ENCODE peak calls at places on chromosomes 2 and 18, in four cellular contexts. T is HFFc6, Y is left kidney, S is HFF-Myc. Z is an unnamed sample.

GRCh38 chr2:149185942-149186490 is 144.4 kb upstream of the LYPD6 start:
- DNase-seq in S (no peak), T (no peak), Y (no peak), Z (no peak)

GRCh38 chr2:66443977-66444855 is 9.3 kb downstream of the MEIS1 start:
- DNase-seq in T (peak; percentile 83), Y (peak; percentile 71), S (no peak), Z (no peak)

GRCh38 chr2:182907081-182907830 is 40.8 kb upstream of the FRZB start:
- DNase-seq in T (no peak), Y (peak; percentile 27), S (no peak), Z (peak; percentile 32)

GRCh38 chr2:134217924-134218323 is 35.9 kb upstream of the MGAT5 start:
- DNase-seq in T (no peak), Y (no peak), S (no peak), Z (no peak)

GRCh38 chr2:220626603-220627002 is 945.5 kb downstream of the EPHA4 start:
- DNase-seq in Y (no peak), T (no peak), S (no peak), Z (no peak)

GRCh38 chr2:226693521-226693920 is 106.1 kb downstream of the IRS1 start:
- DNase-seq in Y (peak; percentile 15), T (no peak), S (no peak), Z (no peak)

GRCh38 chr2:33521791-33522281 is 45.4 kb downstream of the RASGRP3 start:
- DNase-seq in Y (peak; percentile 61), T (no peak), S (peak; percentile 21), Z (peak; percentile 0)

GRCh38 chr2:7338961-7339360 is 421.7 kb downstream of the RNF144A start:
- DNase-seq in Y (no peak), S (no peak), T (no peak), Z (no peak)

GRCh38 chr2:231673348-231673770 is 35.0 kb upstream of the PTMA start:
- DNase-seq in Y (peak; percentile 87), T (no peak), S (no peak), Z (peak; percentile 88)

GRCh38 chr2:30441023-30441422 is 6.0 kb upstream of the LCLAT1 start:
- DNase-seq in Y (no peak), T (no peak), S (no peak), Z (no peak)

GRCh38 chr2:198762456-198762855 is 695.3 kb downstream of the SATB2 start:
- DNase-seq in Y (no peak), S (no peak), T (no peak), Z (peak; percentile 45)

GRCh38 chr18:69617408-69617807 is 216.7 kb downstream of the DOK6 start:
- DNase-seq in S (no peak), Y (no peak), T (no peak), Z (no peak)

GRCh38 chr2:96413067-96413722 is 77.6 kb downstream of the NCAPH start:
- DNase-seq in T (no peak), S (no peak), Y (no peak), Z (peak; percentile 30)

GRCh38 chr2:226887940-226888339 is 52.1 kb downstream of the RHBDD1 start:
- DNase-seq in Y (no peak), T (peak; percentile 80), S (no peak), Z (no peak)

GRCh38 chr2:218071218-218071937 is 2.3 kb downstream of the RUFY4 start:
- DNase-seq in Y (no peak), T (no peak), S (no peak), Z (no peak)

GRCh38 chr2:5954509-5954908 is 262.3 kb downstream of the SOX11 start:
- DNase-seq in S (no peak), T (no peak), Y (no peak), Z (no peak)

GRCh38 chr2:204255469-204255868 is 289.8 kb upstream of the PARD3B start:
- DNase-seq in S (no peak), T (no peak), Y (peak; percentile 57), Z (no peak)

GRCh38 chr18:8548186-8548585 is 61.1 kb upstream of the RAB12 start:
- DNase-seq in T (no peak), Y (no peak), S (no peak), Z (no peak)

GRCh38 chr18:59220164-59220783 is 316 bp downstream of the GRP start:
- DNase-seq in S (no peak), T (no peak), Y (peak; percentile 59), Z (peak; percentile 87)

GRCh38 chr2:207530160-207531023 is 630 bp downstream of the CREB1 start:
- DNase-seq in S (no peak), Y (peak; percentile 80), T (peak; percentile 29), Z (peak; percentile 57)

GRCh38 chr18:79393181-79393598 is 2.5 kb upstream of the NFATC1 start:
- DNase-seq in T (no peak), Y (peak; percentile 46), S (no peak), Z (peak; percentile 52)

GRCh38 chr2:239223029-239223329 is 177.8 kb downstream of the HDAC4 start:
- DNase-seq in Y (no peak), S (no peak), T (no peak), Z (no peak)

GRCh38 chr2:193409951-193410350 is 1215.2 kb upstream of the TMEFF2 start:
- DNase-seq in T (no peak), S (no peak), Y (no peak), Z (no peak)

GRCh38 chr2:38415023-38415422 is 38.0 kb upstream of the ATL2 start:
- DNase-seq in Y (no peak), S (no peak), T (no peak), Z (no peak)

GRCh38 chr2:113175736-113176695 is 2.2 kb downstream of the PSD4 start:
- DNase-seq in T (no peak), Y (no peak), S (no peak), Z (no peak)

GRCh38 chr2:113324684-113325160 is 46.0 kb upstream of the PAX8 start:
- DNase-seq in S (peak; percentile 59), T (peak; percentile 59), Y (peak; percentile 93), Z (peak; percentile 75)

GRCh38 chr2:223549215-223549614 is 52.9 kb downstream of the SCG2 start:
- DNase-seq in S (peak; percentile 96), T (peak; percentile 96), Y (peak; percentile 15), Z (peak; percentile 96)

GRCh38 chr2:133296396-133296795 is 271.9 kb downstream of the NCKAP5 start:
- DNase-seq in Y (no peak), T (no peak), S (no peak), Z (no peak)

GRCh38 chr2:241559489-241560180 is 1.1 kb downstream of the BOK start:
- DNase-seq in T (no peak), S (no peak), Y (peak; percentile 82), Z (peak; percentile 15)

GRCh38 chr2:142061733-142062132 is 69.1 kb downstream of the LRP1B start:
- DNase-seq in S (no peak), T (no peak), Y (no peak), Z (no peak)

GRCh38 chr2:205473791-205474190 is 208.5 kb upstream of the NRP2 start:
- DNase-seq in Y (no peak), T (no peak), S (no peak), Z (peak; percentile 1)

Z was measured in NCI-H69.